ENCODE peak calls at places on chromosomes 2 and 18, in seven cellular contexts. J is neural progenitor cell; I is CD4-positive, CD25-positive, alpha-beta regulatory T cell; A is adrenal gland; O is pancreas; B is left ventricle myocardium inferior; S is H1. W is an unnamed sample. For H3K9me3, the result is how much of the 10 kb centered on the place peaks cover.

GRCh38 chr18:11852048-11852341 is 782 bp downstream of the CHMP1B start:
- DNase-seq in O (no peak), S (no peak), J (no peak), B (no peak), I (no peak), A (no peak), W (no peak)

GRCh38 chr2:240138275-240138984 is 2.0 kb downstream of the OTOS start:
- DNase-seq in A (no peak), I (no peak), S (no peak), B (no peak), O (peak), J (no peak), W (no peak)

GRCh38 chr18:22434973-22435608 is 17.4 kb upstream of the CTAGE1 start:
- DNase-seq in S (no peak), J (no peak), O (no peak), I (no peak), A (no peak), B (no peak), W (no peak)

GRCh38 chr2:142777742-142778141 is 99.7 kb upstream of the KYNU start:
- DNase-seq in O (no peak), S (no peak), B (no peak), A (no peak), J (no peak), I (no peak), W (no peak)

GRCh38 chr2:121532347-121532766 is 1.7 kb downstream of the RNU4ATAC start:
- DNase-seq in B (no peak), O (no peak), I (no peak), S (no peak), A (no peak), J (no peak), W (no peak)

GRCh38 chr2:241895732-241896641 is 26.5 kb downstream of the RTP5 start:
- DNase-seq in O (peak), S (no peak), B (no peak), I (no peak), A (peak), J (no peak), W (no peak)

GRCh38 chr18:60649816-60650215 is 277.2 kb upstream of the MC4R start:
- DNase-seq in S (no peak), A (no peak), O (no peak), I (no peak), J (no peak), B (no peak), W (no peak)

GRCh38 chr2:235506997-235507615 is 13.3 kb downstream of the AGAP1 start:
- DNase-seq in A (no peak), O (no peak), J (no peak), S (no peak), B (no peak), I (no peak), W (no peak)

GRCh38 chr2:234754126-234754525 is 197.7 kb upstream of the SH3BP4 start:
- DNase-seq in B (no peak), S (no peak), O (no peak), J (no peak), I (no peak), A (no peak), W (no peak)

GRCh38 chr2:205053827-205054410 is 508.6 kb downstream of the PARD3B start:
- DNase-seq in A (no peak), I (no peak), B (no peak), S (no peak), O (no peak), J (no peak), W (no peak)

GRCh38 chr2:159904127-159904564 is 106.1 kb upstream of the CD302 start:
- DNase-seq in S (no peak), J (no peak), O (no peak), B (no peak), A (no peak), I (peak), W (peak)

GRCh38 chr2:71933467-71934319 is 214.0 kb downstream of the CYP26B1 start:
- DNase-seq in I (no peak), B (no peak), S (no peak), A (peak), J (no peak), O (peak), W (no peak)

GRCh38 chr2:240134956-240135520 is 1.1 kb downstream of the COPS9 start:
- DNase-seq in S (no peak), I (no peak), B (no peak), J (no peak), A (no peak), O (peak), W (no peak)

GRCh38 chr2:71711470-71711857 is 258.1 kb downstream of the DYSF start:
- DNase-seq in A (no peak), B (no peak), I (no peak), O (no peak), S (no peak), J (no peak), W (no peak)

GRCh38 chr18:57970356-57971095 is 73.5 kb upstream of the NEDD4L start:
- DNase-seq in A (no peak), J (peak), O (no peak), S (peak), I (no peak), B (no peak), W (no peak)

GRCh38 chr18:37836571-37836970 is 271.0 kb upstream of the CELF4 start:
- DNase-seq in S (no peak), O (no peak), B (no peak), A (no peak), J (no peak), I (no peak), W (no peak)

GRCh38 chr2:62475172-62476011 is 30.6 kb downstream of the TMEM17 start:
- DNase-seq in A (no peak), I (no peak), J (peak), S (no peak), O (no peak), B (no peak), W (no peak)

GRCh38 chr18:26863921-26864497 is 1.5 kb downstream of the AQP4 start:
- DNase-seq in B (no peak), S (no peak), J (no peak), A (no peak), I (no peak), O (no peak), W (no peak)

GRCh38 chr2:226799976-226800940 is 638 bp upstream of the IRS1 start:
- DNase-seq in S (no peak), A (peak), J (peak), B (peak), I (no peak), O (no peak), W (no peak)

GRCh38 chr2:99957724-99958123 is 184.7 kb downstream of the AFF3 start:
- DNase-seq in J (no peak), I (no peak), B (no peak), S (no peak), O (no peak), A (no peak), W (no peak)

GRCh38 chr2:41621578-41621977 is 426.2 kb upstream of the PKDCC start:
- DNase-seq in S (no peak), I (no peak), B (no peak), O (no peak), J (no peak), A (no peak), W (no peak)

GRCh38 chr2:74658516-74658915 is 4.5 kb downstream of the SEMA4F start:
- DNase-seq in A (no peak), I (no peak), B (no peak), J (no peak), O (no peak), S (no peak), W (no peak)

GRCh38 chr2:236764716-236765115 is 195.1 kb downstream of the ACKR3 start:
- DNase-seq in O (no peak), A (no peak), J (no peak), I (no peak), B (no peak), S (no peak), W (no peak)

GRCh38 chr2:241898681-241899270 is 29.2 kb downstream of the RTP5 start:
- DNase-seq in B (no peak), A (peak), I (no peak), S (no peak), J (no peak), O (peak), W (no peak)

GRCh38 chr2:42875880-42876279 is 83.5 kb upstream of the HAAO start:
- DNase-seq in S (no peak), A (no peak), O (no peak), I (no peak), J (no peak), B (no peak), W (no peak)

GRCh38 chr2:116517936-116518335 is 1296.6 kb upstream of the DDX18 start:
- DNase-seq in I (no peak), O (no peak), B (no peak), J (no peak), A (no peak), S (no peak), W (no peak)
- H3K9me3 ChIP-seq in I (under half), O (under half), B (under half), J (under half), A (under half), S (under half), W (under half)

GRCh38 chr2:16311521-16312440 is 353.9 kb downstream of the CYRIA start:
- DNase-seq in O (no peak), I (no peak), S (no peak), A (no peak), J (no peak), B (no peak), W (no peak)
- H3K9me3 ChIP-seq in O (under half), I (under half), S (under half), A (under half), J (under half), B (under half), W (under half)

GRCh38 chr2:64718250-64718866 is 64.6 kb upstream of the SERTAD2 start:
- DNase-seq in J (no peak), O (no peak), S (no peak), A (no peak), I (no peak), B (no peak), W (no peak)

GRCh38 chr2:64716569-64716968 is 62.9 kb upstream of the SERTAD2 start:
- DNase-seq in S (no peak), O (no peak), J (no peak), I (no peak), B (no peak), A (no peak), W (no peak)

GRCh38 chr2:64721326-64721633 is 67.6 kb upstream of the SERTAD2 start:
- DNase-seq in S (no peak), B (no peak), J (no peak), A (no peak), I (no peak), O (no peak), W (no peak)

GRCh38 chr2:64722645-64723044 is 68.9 kb upstream of the SERTAD2 start:
- DNase-seq in S (no peak), A (no peak), O (no peak), B (no peak), I (no peak), J (no peak), W (no peak)

DNA sequence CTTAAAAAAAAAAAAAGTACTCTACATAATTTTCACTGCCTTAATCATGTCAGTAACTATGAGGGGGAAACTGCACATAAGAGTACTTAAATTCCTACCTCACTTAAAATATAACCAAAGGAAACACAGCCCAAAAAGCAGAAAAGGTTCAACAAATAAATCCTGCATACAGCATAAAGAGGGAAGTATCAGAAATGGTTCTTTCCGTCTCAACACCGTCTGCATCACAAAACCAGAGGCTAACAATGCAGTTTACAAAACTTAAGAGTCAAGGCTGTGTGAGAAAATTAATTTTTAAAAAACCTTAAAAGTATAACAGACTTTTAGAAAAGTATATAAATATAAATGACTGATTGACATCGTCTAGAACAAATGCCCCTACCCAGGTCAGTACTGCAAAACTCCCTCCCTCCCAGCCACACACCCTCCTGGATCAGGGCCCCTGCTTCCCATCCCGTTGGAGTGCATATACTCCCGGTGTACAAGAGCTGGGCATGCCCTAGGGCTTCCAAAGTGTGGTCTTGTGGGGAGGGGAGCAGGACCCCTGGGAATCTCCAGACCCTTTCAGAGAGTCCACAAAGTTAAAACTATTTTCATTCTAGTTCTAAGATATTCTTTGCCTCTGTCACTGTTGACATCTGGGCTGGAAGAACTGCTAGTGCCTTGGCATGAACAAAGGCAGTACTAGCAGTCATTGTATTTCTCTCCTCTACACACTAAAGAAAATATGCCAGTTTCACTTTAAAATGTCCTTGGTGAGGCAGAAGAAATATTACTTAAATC is 67.0 kb upstream of the SERTAD2 start:
- DNase-seq in I (no peak), S (no peak), J (no peak), A (no peak), O (no peak), B (no peak), W (no peak)
- H3K9me3 ChIP-seq in I (under half), S (under half), J (under half), A (under half), O (under half), B (under half), W (under half)

DNA sequence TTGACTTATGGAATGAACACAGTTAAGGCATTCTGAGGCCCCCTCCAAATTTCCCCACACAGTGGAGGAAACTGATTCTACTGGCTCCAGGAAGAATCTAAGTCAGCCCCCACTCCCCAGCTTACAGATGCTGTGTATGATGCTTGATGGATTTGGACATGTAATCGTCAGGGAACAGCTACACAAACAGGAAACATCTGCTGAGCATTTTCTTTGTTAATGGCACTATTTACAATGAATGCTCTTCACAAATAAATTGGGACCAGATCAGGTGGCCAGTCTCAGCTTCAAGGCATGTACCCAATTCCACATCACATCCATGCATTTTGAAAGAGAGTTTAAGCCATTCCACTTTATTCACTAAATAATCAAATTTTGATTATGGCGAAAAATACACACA is 562.3 kb downstream of the SOX11 start:
- DNase-seq in B (no peak), A (no peak), O (no peak), I (no peak), J (no peak), S (no peak), W (no peak)
- H3K9me3 ChIP-seq in B (under half), A (under half), O (under half), I (under half), J (under half), S (under half), W (under half)

GRCh38 chr18:78893396-78894305 is 86.0 kb upstream of the SALL3 start:
- DNase-seq in B (no peak), S (no peak), I (no peak), A (no peak), J (no peak), O (no peak), W (no peak)
- H3K9me3 ChIP-seq in B (under half), S (under half), I (under half), A (under half), J (under half), O (under half), W (under half)